ENCODE peak calls at places on chromosomes 5 and 9, in nine cellular contexts. H is keratinocyte; V is germinal center; D is adrenal gland; A is stimulated activated effector memory CD8-positive, alpha-beta T cell treated with anti-CD3 and anti-CD28 coated beads, Interleukin-12 subunit alpha, Interleukin-12 subunit beta, amount 100 ng/mL, for 72 hours; K is RCC 7860; J is Karpas-422; X is T-helper 1 cell; M is astrocyte of the spinal cord. C is an unnamed sample.

GRCh38 chr5:72508241-72509170 is 1.3 kb upstream of the ZNF366 start:
- DNase-seq in H (no peak), V (peak; percentile 53), D (no peak), A (no peak), K (no peak), J (peak; percentile 51), X (no peak), M (no peak), C (no peak)

GRCh38 chr9:38224941-38225340 is 155.9 kb upstream of the SHB start:
- DNase-seq in H (no peak), V (no peak), D (no peak), A (no peak), K (no peak), J (no peak), X (no peak), M (no peak), C (no peak)

GRCh38 chr9:115498338-115498737 is 380.4 kb upstream of the TNC start:
- DNase-seq in H (no peak), V (no peak), D (no peak), A (no peak), K (no peak), J (no peak), X (no peak), M (no peak), C (no peak)

GRCh38 chr5:174384509-174384947 is 339.0 kb downstream of the NSG2 start:
- DNase-seq in H (no peak), V (no peak), D (no peak), A (no peak), K (no peak), J (no peak), X (no peak), M (no peak), C (no peak)

GRCh38 chr9:71904076-71904475 is 6.9 kb downstream of the ABHD17B start:
- DNase-seq in H (no peak), V (no peak), D (no peak), A (no peak), K (no peak), J (no peak), X (no peak), M (no peak), C (no peak)

GRCh38 chr9:73148447-73148937 is 3.2 kb upstream of the ANXA1 start:
- DNase-seq in H (no peak), V (no peak), D (no peak), A (no peak), K (no peak), J (no peak), X (no peak), M (no peak), C (no peak)

GRCh38 chr5:43065384-43066230 is 25.5 kb upstream of the ANXA2R start:
- DNase-seq in H (no peak), V (peak; percentile 8), D (peak; percentile 74), A (peak; percentile 85), K (peak; percentile 71), J (peak; percentile 94), X (peak; percentile 30), M (peak; percentile 69), C (peak; percentile 53)

GRCh38 chr9:121743441-121744001 is 92.1 kb downstream of the DAB2IP start:
- DNase-seq in H (no peak), V (no peak), D (peak; percentile 89), A (no peak), K (peak; percentile 84), J (no peak), X (no peak), M (peak; percentile 89), C (no peak)

GRCh38 chr5:161541-162110 is 29.7 kb upstream of the LRRC14B start:
- DNase-seq in H (no peak), V (no peak), D (no peak), A (no peak), K (no peak), J (no peak), X (no peak), M (no peak), C (no peak)

GRCh38 chr9:128764361-128764760 is 7.4 kb downstream of the ZER1 start:
- DNase-seq in H (no peak), V (no peak), D (no peak), A (no peak), K (no peak), J (peak; percentile 62), X (no peak), M (no peak), C (no peak)

GRCh38 chr5:40166757-40167156 is 513.0 kb upstream of the PTGER4 start:
- DNase-seq in H (no peak), V (no peak), D (no peak), A (no peak), K (no peak), J (no peak), X (no peak), M (peak; percentile 8), C (no peak)

GRCh38 chr9:136720251-136720886 is 8.0 kb downstream of the DIPK1B start:
- DNase-seq in H (no peak), V (no peak), D (no peak), A (no peak), K (peak; percentile 8), J (peak; percentile 68), X (no peak), M (peak; percentile 25), C (no peak)

GRCh38 chr5:1363160-1363559 is 18.3 kb upstream of the CLPTM1L start:
- DNase-seq in H (no peak), V (no peak), D (no peak), A (no peak), K (no peak), J (no peak), X (no peak), M (no peak), C (no peak)

GRCh38 chr9:109493648-109494047 is 4.5 kb downstream of the PTPN3 start:
- DNase-seq in H (no peak), V (no peak), D (no peak), A (no peak), K (no peak), J (no peak), X (no peak), M (no peak), C (no peak)

GRCh38 chr5:140672455-140673186 is 755 bp downstream of the DND1 start:
- DNase-seq in H (no peak), V (no peak), D (peak; percentile 54), A (no peak), K (no peak), J (no peak), X (no peak), M (no peak), C (no peak)

GRCh38 chr5:111997308-111998159 is 240.5 kb upstream of the NREP start:
- DNase-seq in H (peak; percentile 97), V (no peak), D (no peak), A (no peak), K (peak; percentile 99), J (no peak), X (no peak), M (peak; percentile 100), C (no peak)

GRCh38 chr5:2818936-2819335 is 67.5 kb upstream of the IRX2 start:
- DNase-seq in H (no peak), V (no peak), D (no peak), A (no peak), K (no peak), J (no peak), X (no peak), M (no peak), C (no peak)

GRCh38 chr9:106828965-106829364 is 34.0 kb upstream of the ZNF462 start:
- DNase-seq in H (no peak), V (no peak), D (no peak), A (no peak), K (no peak), J (no peak), X (no peak), M (no peak), C (no peak)

GRCh38 chr9:30349526-30350513 is 2034.6 kb upstream of the ACO1 start:
- DNase-seq in H (no peak), V (no peak), D (no peak), A (no peak), K (no peak), J (no peak), X (no peak), M (no peak), C (no peak)

GRCh38 chr5:111348659-111349058 is 124.5 kb downstream of the CAMK4 start:
- DNase-seq in H (no peak), V (no peak), D (no peak), A (no peak), K (no peak), J (no peak), X (no peak), M (no peak), C (no peak)

GRCh38 chr5:23675456-23675855 is 168.0 kb downstream of the PRDM9 start:
- DNase-seq in H (no peak), V (no peak), D (no peak), A (no peak), K (no peak), J (no peak), X (no peak), M (no peak), C (no peak)

GRCh38 chr5:135386886-135387628 is 12.0 kb downstream of the MACROH2A1 start:
- DNase-seq in H (peak; percentile 83), V (no peak), D (peak; percentile 39), A (no peak), K (peak; percentile 69), J (no peak), X (no peak), M (peak; percentile 87), C (no peak)

GRCh38 chr9:37944671-37945481 is 40.9 kb upstream of the SLC25A51 start:
- DNase-seq in H (no peak), V (no peak), D (no peak), A (no peak), K (peak; percentile 42), J (no peak), X (no peak), M (peak; percentile 37), C (no peak)